ENCODE peak calls at places on chromosomes 1 and 21, in ten cellular contexts. N is cardiac muscle cell; U is Caco-2; D is tibial artery; L is Peyer's patch; X is lower lobe of right lung; F is CD8-positive, alpha-beta T cell; I is uterus; E is heart left ventricle; Y is endodermal cell. Q is an unnamed sample. For H3K4me1 and H3K36me3, the result is how much of the 10 kb centered on the place peaks cover.

GRCh38 chr1:2376261-2376741 is 15.1 kb downstream of the MORN1 start:
- DNase-seq in D (no peak), Y (no peak), L (peak), N (no peak), F (no peak), I (no peak), E (no peak), X (peak), U (no peak), Q (no peak)

GRCh38 chr1:63713041-63713440 is 60.8 kb upstream of the ROR1 start:
- DNase-seq in F (no peak), E (no peak), U (no peak), Y (no peak), N (no peak), X (no peak), D (no peak), L (no peak), I (no peak), Q (no peak)

GRCh38 chr1:26234644-26235384 is 814 bp downstream of the CEP85 start:
- DNase-seq in D (no peak), I (no peak), L (no peak), E (no peak), Y (no peak), N (peak), F (peak), U (no peak), X (no peak), Q (peak)

GRCh38 chr1:25612421-25612820 is 4.2 kb upstream of the MAN1C1 start:
- DNase-seq in U (no peak), L (no peak), F (no peak), X (no peak), I (no peak), D (no peak), N (no peak), Y (no peak), E (no peak), Q (no peak)

GRCh38 chr1:78722521-78722920 is 72.9 kb downstream of the IFI44 start:
- DNase-seq in F (no peak), N (no peak), E (no peak), I (no peak), U (no peak), D (no peak), L (no peak), X (no peak), Y (no peak), Q (no peak)

GRCh38 chr21:38847556-38847955 is 41.8 kb downstream of the ETS2 start:
- DNase-seq in U (no peak), D (no peak), N (no peak), X (no peak), I (no peak), F (no peak), E (no peak), Y (no peak), L (no peak), Q (no peak)

GRCh38 chr1:170586942-170587593 is 55.1 kb downstream of the GORAB start:
- DNase-seq in I (peak), X (no peak), U (no peak), L (no peak), F (no peak), D (no peak), N (no peak), Y (no peak), E (no peak), Q (no peak)

GRCh38 chr1:97245682-97246081 is 524.1 kb downstream of the PTBP2 start:
- DNase-seq in X (no peak), D (no peak), U (no peak), F (no peak), Y (no peak), I (no peak), L (no peak), N (peak), E (no peak), Q (no peak)

GRCh38 chr1:241711326-241711725 is 59.2 kb downstream of the WDR64 start:
- DNase-seq in L (no peak), I (no peak), X (no peak), N (no peak), F (no peak), Y (no peak), D (no peak), E (no peak), U (no peak), Q (no peak)

GRCh38 chr1:182197555-182197954 is 136.0 kb upstream of the ZNF648 start:
- DNase-seq in I (peak), D (peak), L (no peak), N (no peak), X (no peak), E (no peak), U (no peak), Y (no peak), F (no peak), Q (no peak)

GRCh38 chr1:152018537-152018936 is 18.3 kb downstream of the S100A11 start:
- DNase-seq in X (peak), E (no peak), N (peak), F (no peak), Y (peak), D (no peak), I (no peak), U (no peak), L (no peak), Q (no peak)

GRCh38 chr1:19210772-19211549 is 895 bp upstream of the UBR4 start:
- DNase-seq in I (no peak), E (no peak), U (no peak), X (no peak), N (peak), F (no peak), L (no peak), D (no peak), Y (no peak), Q (no peak)

GRCh38 chr1:1730870-1731269 is 6.7 kb upstream of the CDK11A start:
- DNase-seq in Y (no peak), X (no peak), F (no peak), I (no peak), D (no peak), L (peak), N (no peak), E (no peak), U (no peak), Q (no peak)

GRCh38 chr1:50333595-50333974 is 89.7 kb downstream of the DMRTA2 start:
- DNase-seq in L (peak), X (peak), F (peak), D (no peak), U (no peak), Y (peak), E (peak), I (no peak), N (peak), Q (peak)

GRCh38 chr1:193769609-193770008 is 583.2 kb upstream of the B3GALT2 start:
- DNase-seq in F (no peak), U (no peak), E (no peak), L (no peak), N (no peak), I (no peak), Y (no peak), D (no peak), X (no peak), Q (no peak)

GRCh38 chr1:214012418-214012817 is 24.6 kb downstream of the PROX1 start:
- DNase-seq in L (no peak), U (no peak), Y (no peak), F (no peak), X (no peak), D (no peak), N (no peak), E (no peak), I (no peak), Q (no peak)

GRCh38 chr1:23111600-23112535 is 56.8 kb downstream of the LUZP1 start:
- DNase-seq in I (no peak), N (no peak), L (no peak), E (no peak), F (no peak), X (no peak), U (no peak), Y (no peak), D (no peak), Q (no peak)

GRCh38 chr1:206651958-206652890 is 16.9 kb downstream of the DYRK3 start:
- DNase-seq in D (no peak), L (no peak), F (no peak), N (no peak), X (no peak), Y (no peak), I (no peak), E (no peak), U (no peak), Q (no peak)

DNA sequence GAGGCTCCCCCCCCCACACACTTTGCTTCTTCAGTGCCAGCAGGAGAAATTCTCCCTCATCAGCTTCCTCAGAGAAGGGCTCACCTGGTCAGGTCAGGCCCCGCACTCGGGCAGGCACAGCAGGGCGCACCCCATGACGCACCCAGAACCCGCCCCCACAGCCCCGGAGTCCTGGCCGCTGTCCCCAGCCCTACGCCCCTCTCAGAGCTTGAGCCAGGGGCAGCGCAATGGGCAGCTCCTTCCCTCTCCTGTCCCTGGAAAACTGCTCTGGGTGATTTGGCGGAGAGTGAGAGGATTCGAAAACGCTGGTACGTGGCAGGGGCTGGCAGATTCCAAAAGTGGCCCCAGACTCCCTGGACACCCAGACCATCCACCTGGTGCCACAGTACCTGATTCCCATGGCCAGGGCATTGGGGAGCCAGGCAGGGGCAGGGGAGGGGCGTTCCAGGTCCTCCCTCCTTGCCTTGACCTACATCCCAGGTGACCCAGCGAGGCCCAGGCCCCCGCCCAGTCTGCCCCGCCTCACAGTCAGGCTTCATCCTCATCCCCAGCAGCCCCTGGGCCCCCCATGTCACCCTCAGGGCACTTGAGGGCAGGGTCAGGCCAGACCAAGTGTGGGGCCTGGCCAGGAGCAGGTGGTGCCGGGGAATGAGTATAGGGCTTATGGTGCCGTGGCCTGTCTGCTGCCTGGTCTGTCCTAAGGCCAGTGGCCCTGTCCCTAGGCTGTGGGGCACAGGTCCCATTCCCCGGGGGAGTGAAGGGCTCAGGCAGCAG is 23.8 kb downstream of the RRP1 start:
- DNase-seq in Y (no peak), U (no peak), D (no peak), E (no peak), N (no peak), L (no peak), X (no peak), F (no peak), I (no peak), Q (no peak)
- H3K4me1 ChIP-seq in Y (under half), U (under half), D (under half), E (under half), N (under half), L (under half), X (under half), F (under half), I (under half), Q (under half)

GRCh38 chr1:234647758-234648157 is 37.8 kb upstream of the IRF2BP2 start:
- DNase-seq in D (no peak), N (no peak), L (no peak), I (no peak), E (no peak), F (no peak), X (no peak), U (no peak), Y (no peak), Q (no peak)
- TF ChIP-seq CTCF in D (no peak), N (no peak), L (no peak), I (no peak), E (no peak), F (no peak), X (no peak), U (no peak), Y (no peak), Q (no peak)

GRCh38 chr1:11835441-11836225 is 11.9 kb downstream of the NPPA start:
- DNase-seq in E (no peak), U (no peak), X (no peak), N (no peak), Y (no peak), L (no peak), D (no peak), F (no peak), I (no peak), Q (no peak)
- H3K36me3 ChIP-seq in E (under half), U (under half), X (half or more), N (half or more), Y (half or more), L (under half), D (half or more), F (under half), I (under half), Q (under half)

GRCh38 chr1:36093919-36094318 is 5.2 kb downstream of the ADPRS start:
- DNase-seq in Y (no peak), X (no peak), U (no peak), N (no peak), L (no peak), F (no peak), E (no peak), I (no peak), D (peak), Q (no peak)
- H3K4me1 ChIP-seq in Y (under half), X (half or more), U (under half), N (under half), L (under half), F (under half), E (under half), I (under half), D (under half), Q (under half)